ENCODE peak calls at places on chromosome 6, in six cellular contexts. X is AG09309, P is tibial nerve, H is mesothelial cell of epicardium, Z is fibroblast of mammary gland, E is AG09319. L is an unnamed sample.

GRCh38 chr6:26485401-26485800 is 14.7 kb upstream of the BTN1A1 start:
- DNase-seq in X (no peak), P (no peak), H (no peak), Z (no peak), E (no peak), L (no peak)

GRCh38 chr6:64932486-64932885 is 774.5 kb downstream of the EYS start:
- DNase-seq in X (no peak), P (no peak), H (no peak), Z (no peak), E (no peak), L (no peak)

GRCh38 chr6:111837641-111838500 is 35.4 kb downstream of the FYN start:
- DNase-seq in X (no peak), P (no peak), H (no peak), Z (no peak), E (no peak), L (no peak)

GRCh38 chr6:80182291-80182690 is 75.8 kb downstream of the BCKDHB start:
- DNase-seq in X (no peak), P (no peak), H (no peak), Z (peak; percentile 64), E (no peak), L (peak; percentile 22)

GRCh38 chr6:25248100-25248499 is 31.1 kb upstream of the CARMIL1 start:
- DNase-seq in X (peak; percentile 45), P (no peak), H (no peak), Z (peak; percentile 60), E (no peak), L (peak; percentile 76)

GRCh38 chr6:43719511-43719910 is 31.9 kb upstream of the MRPS18A start:
- DNase-seq in X (no peak), P (no peak), H (no peak), Z (no peak), E (no peak), L (no peak)

GRCh38 chr6:12656841-12657435 is 59.6 kb upstream of the PHACTR1 start:
- DNase-seq in X (no peak), P (no peak), H (no peak), Z (no peak), E (peak; percentile 8), L (no peak)

GRCh38 chr6:123363912-123364311 is 272.8 kb downstream of the TRDN start:
- DNase-seq in X (no peak), P (no peak), H (no peak), Z (no peak), E (no peak), L (no peak)

GRCh38 chr6:152189736-152190135 is 382.3 kb downstream of the ESR1 start:
- DNase-seq in X (no peak), P (no peak), H (no peak), Z (peak; percentile 35), E (no peak), L (peak; percentile 12)

GRCh38 chr6:148934534-148934933 is 187.7 kb downstream of the UST start:
- DNase-seq in X (no peak), P (no peak), H (no peak), Z (peak; percentile 60), E (no peak), L (no peak)

GRCh38 chr6:72348926-72349325 is 272.9 kb upstream of the KCNQ5 start:
- DNase-seq in X (peak; percentile 5), P (no peak), H (no peak), Z (peak; percentile 68), E (no peak), L (no peak)

GRCh38 chr6:43717389-43717788 is 29.8 kb upstream of the MRPS18A start:
- DNase-seq in X (no peak), P (no peak), H (no peak), Z (no peak), E (no peak), L (no peak)

GRCh38 chr6:91633374-91634184 is 1046.7 kb upstream of the MAP3K7 start:
- DNase-seq in X (no peak), P (no peak), H (no peak), Z (no peak), E (no peak), L (no peak)

GRCh38 chr6:96853083-96853482 is 15.8 kb upstream of the GPR63 start:
- DNase-seq in X (no peak), P (no peak), H (no peak), Z (no peak), E (no peak), L (no peak)

GRCh38 chr6:119533603-119534279 is 184.2 kb upstream of the MAN1A1 start:
- DNase-seq in X (peak; percentile 43), P (no peak), H (no peak), Z (peak; percentile 86), E (peak; percentile 16), L (peak; percentile 47)

DNA sequence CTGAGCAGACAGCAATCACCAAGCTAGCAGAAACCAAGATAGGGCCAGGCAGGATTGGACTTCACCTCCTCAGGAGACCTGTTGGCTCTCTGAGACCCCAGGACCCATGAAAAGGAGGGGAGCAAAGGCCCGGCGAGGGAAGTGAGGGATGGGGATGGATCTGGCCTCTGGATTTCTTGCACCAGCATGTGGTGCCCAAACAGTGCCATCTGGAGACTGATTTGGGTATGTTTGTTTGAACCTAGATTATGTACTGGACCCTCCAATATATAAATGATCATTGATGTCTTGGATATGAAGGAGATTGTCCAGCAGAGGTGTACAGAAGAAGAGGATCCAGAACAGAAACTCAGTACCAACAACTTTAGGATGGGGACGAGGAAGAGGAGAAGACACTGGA is 83.4 kb upstream of the LY86 start:
- DNase-seq in X (no peak), P (no peak), H (no peak), Z (no peak), E (no peak), L (no peak)
- TF ChIP-seq CTCF in X (no peak), P (no peak), H (no peak), Z (no peak), E (no peak), L (no peak)

GRCh38 chr6:155883741-155884140 is 428.1 kb upstream of the NOX3 start:
- DNase-seq in X (no peak), P (no peak), H (no peak), Z (peak; percentile 31), E (no peak), L (peak; percentile 39)

GRCh38 chr6:155882527-155883333 is 427.1 kb upstream of the NOX3 start:
- DNase-seq in X (no peak), P (no peak), H (no peak), Z (no peak), E (no peak), L (peak; percentile 41)

GRCh38 chr6:155881845-155882526 is 426.3 kb upstream of the NOX3 start:
- DNase-seq in X (no peak), P (peak; percentile 15), H (no peak), Z (no peak), E (no peak), L (no peak)

GRCh38 chr6:155880905-155881304 is 425.3 kb upstream of the NOX3 start:
- DNase-seq in X (no peak), P (no peak), H (no peak), Z (peak; percentile 30), E (peak; percentile 22), L (peak; percentile 51)

DNA sequence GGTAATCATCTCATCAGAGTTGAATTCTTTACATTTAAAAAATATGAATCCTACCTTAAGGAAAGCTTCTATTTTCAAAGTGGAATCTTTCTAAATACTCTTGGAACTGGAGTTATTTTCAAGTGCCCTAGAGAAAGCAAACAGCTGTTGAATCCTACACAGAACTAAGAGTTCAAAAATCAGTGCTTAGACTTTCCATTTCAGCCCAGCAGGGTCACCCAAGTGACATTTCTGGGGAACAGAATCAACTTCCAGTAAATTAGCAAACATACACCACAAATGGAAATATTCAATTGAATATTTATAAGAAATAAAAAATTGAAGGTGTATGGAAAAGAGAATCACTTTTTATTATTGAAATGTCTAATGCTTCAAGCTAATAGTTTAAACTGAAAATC is 427.7 kb upstream of the NOX3 start:
- DNase-seq in X (no peak), P (no peak), H (no peak), Z (no peak), E (no peak), L (no peak)
- TF ChIP-seq CTCF in X (no peak), P (no peak), H (no peak), Z (no peak), E (no peak), L (peak; percentile 14)

GRCh38 chr6:127096167-127096566 is 22.3 kb upstream of the RSPO3 start:
- DNase-seq in X (no peak), P (no peak), H (no peak), Z (no peak), E (no peak), L (no peak)

GRCh38 chr6:127102859-127103258 is 15.6 kb upstream of the RSPO3 start:
- DNase-seq in X (no peak), P (no peak), H (no peak), Z (no peak), E (no peak), L (no peak)

GRCh38 chr6:127102299-127102698 is 16.2 kb upstream of the RSPO3 start:
- DNase-seq in X (peak; percentile 92), P (no peak), H (no peak), Z (peak; percentile 98), E (peak; percentile 22), L (peak; percentile 79)

GRCh38 chr6:127103482-127103881 is 15.0 kb upstream of the RSPO3 start:
- DNase-seq in X (no peak), P (no peak), H (no peak), Z (peak; percentile 60), E (no peak), L (no peak)

GRCh38 chr6:127100510-127101140 is 17.8 kb upstream of the RSPO3 start:
- DNase-seq in X (peak; percentile 11), P (no peak), H (no peak), Z (peak; percentile 56), E (no peak), L (peak; percentile 13)
- TF ChIP-seq CTCF in X (no peak), P (peak; percentile 15), H (peak; percentile 39), Z (peak; percentile 44), E (peak; percentile 48), L (peak; percentile 67)

DNA sequence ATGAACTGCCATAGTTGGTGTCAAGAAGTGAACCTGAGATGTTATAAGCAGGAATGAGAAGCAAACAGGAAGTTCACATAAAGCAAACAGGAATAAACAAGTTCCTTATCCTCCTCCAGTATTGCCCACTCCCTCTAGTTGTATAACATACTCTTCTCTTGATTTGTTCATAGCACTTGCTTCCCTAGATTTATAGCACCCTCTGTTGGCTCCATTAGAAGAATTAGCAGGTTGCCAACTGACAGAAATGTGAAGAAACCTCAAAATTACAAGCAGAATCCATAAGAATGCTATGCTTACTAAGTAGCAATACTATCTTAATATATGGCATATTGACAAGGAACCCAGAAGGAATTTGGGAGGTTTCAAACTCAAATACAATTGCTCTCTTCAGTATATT is 195.4 kb downstream of the TBX18 start:
- DNase-seq in X (peak; percentile 43), P (no peak), H (no peak), Z (peak; percentile 73), E (peak; percentile 46), L (peak; percentile 23)
- TF ChIP-seq CTCF in X (peak; percentile 63), P (no peak), H (no peak), Z (peak; percentile 49), E (peak; percentile 58), L (peak; percentile 61)

DNA sequence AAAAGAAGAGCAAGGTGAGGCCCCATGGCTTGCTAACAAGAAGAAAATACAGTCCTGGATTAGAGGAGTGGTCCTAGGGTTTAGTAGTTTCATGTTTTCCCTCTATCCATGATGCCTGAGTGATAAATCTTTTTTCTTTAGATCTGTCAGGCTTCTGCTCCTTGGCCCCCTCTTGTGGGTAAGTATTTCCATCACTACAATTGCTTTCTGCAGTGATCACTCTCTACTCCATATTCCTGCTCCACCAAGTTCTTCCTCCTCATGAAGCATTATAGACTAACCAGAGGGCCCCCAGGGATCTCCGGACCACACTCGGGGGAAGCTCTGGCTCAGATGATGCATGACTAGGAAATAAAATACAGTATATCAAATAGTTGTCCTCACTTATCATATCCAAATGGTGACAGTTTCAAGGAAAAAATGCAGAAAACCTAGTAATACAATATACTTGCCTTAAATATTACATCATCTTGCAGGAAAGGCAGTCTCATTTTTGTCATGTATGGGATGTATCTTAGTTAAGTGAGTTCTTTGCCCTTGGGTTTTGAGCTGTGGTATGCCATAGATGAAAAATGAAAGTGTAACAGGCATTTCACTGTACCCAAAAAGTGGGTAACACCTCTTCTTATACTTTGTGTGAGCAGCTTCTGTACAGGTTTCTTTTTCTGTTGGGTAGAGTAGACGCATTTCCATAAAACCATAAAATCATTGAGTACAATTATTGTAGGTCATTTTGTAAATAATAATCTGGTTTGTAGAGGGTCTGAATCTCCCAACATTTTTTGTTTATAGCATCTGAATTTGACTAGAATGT is 200.9 kb upstream of the EYA4 start:
- DNase-seq in X (no peak), P (no peak), H (no peak), Z (peak; percentile 47), E (peak; percentile 4), L (no peak)
- TF ChIP-seq CTCF in X (peak; percentile 49), P (no peak), H (no peak), Z (peak; percentile 57), E (peak; percentile 62), L (peak; percentile 44)